ENCODE peak calls at places on chromosomes 2 and 18, in five cellular contexts. D is astrocyte of the hippocampus; P is CD4-positive, alpha-beta T cell; W is Ammon's horn; Y is lower leg skin. J is an unnamed sample.

GRCh38 chr18:5574843-5575242 is 31.0 kb upstream of the EPB41L3 start:
- DNase-seq in D (no peak), P (no peak), W (no peak), Y (no peak), J (no peak)

GRCh38 chr2:166180951-166181812 is 53.4 kb upstream of the SCN1A start:
- DNase-seq in D (peak; percentile 76), P (no peak), W (peak; percentile 50), Y (no peak), J (no peak)

GRCh38 chr18:7562491-7562890 is 4.6 kb upstream of the PTPRM start:
- DNase-seq in D (no peak), P (no peak), W (no peak), Y (no peak), J (no peak)

GRCh38 chr2:230944804-230945372 is 19.8 kb upstream of the GPR55 start:
- DNase-seq in D (no peak), P (no peak), W (no peak), Y (peak; percentile 79), J (no peak)

GRCh38 chr2:74119912-74120825 is 27.5 kb downstream of the BOLA3 start:
- DNase-seq in D (peak; percentile 93), P (peak; percentile 66), W (peak; percentile 81), Y (peak; percentile 95), J (peak; percentile 86)

GRCh38 chr2:53130441-53130943 is 637.1 kb upstream of the CHAC2 start:
- DNase-seq in D (peak; percentile 59), P (no peak), W (no peak), Y (no peak), J (no peak)

GRCh38 chr2:212520340-212520739 is 18.3 kb downstream of the ERBB4 start:
- DNase-seq in D (peak; percentile 30), P (no peak), W (peak; percentile 41), Y (no peak), J (no peak)

GRCh38 chr2:147843421-147843863 is 1.4 kb upstream of the ACVR2A start:
- DNase-seq in D (no peak), P (no peak), W (no peak), Y (no peak), J (no peak)

GRCh38 chr2:206435738-206436137 is 7.6 kb upstream of the ADAM23 start:
- DNase-seq in D (no peak), P (no peak), W (no peak), Y (no peak), J (no peak)

GRCh38 chr2:177665328-177665727 is 272.8 kb downstream of the AGPS start:
- DNase-seq in D (no peak), P (no peak), W (no peak), Y (no peak), J (no peak)

GRCh38 chr18:77072566-77072965 is 60.0 kb downstream of the MBP start:
- DNase-seq in D (no peak), P (no peak), W (no peak), Y (peak; percentile 82), J (no peak)

GRCh38 chr2:123015186-123015585 is 1009.9 kb upstream of the CNTNAP5 start:
- DNase-seq in D (no peak), P (no peak), W (no peak), Y (no peak), J (no peak)

GRCh38 chr2:84901593-84902120 is 3.8 kb upstream of the TMSB10 start:
- DNase-seq in D (peak; percentile 85), P (no peak), W (no peak), Y (no peak), J (no peak)

J was measured in nucleus accumbens.